ENCODE peak calls at places on chromosome 7, in seven cellular contexts. One of them, this sample, is unnamed.

GRCh38 chr7:114656471-114656870 is 241.9 kb downstream of the FOXP2 start:
- DNase-seq in mesendoderm: no peak
- DNase-seq in Right ventricle myocardium superior: no peak
- DNase-seq in NCI-H2081: peak; percentile 42
- DNase-seq in amniotic epithelial cell: no peak
- DNase-seq in cardiac muscle cell: no peak
- DNase-seq in T-helper 9 cell: no peak
- DNase-seq in this sample: peak; percentile 71

GRCh38 chr7:71286336-71286735 is 154.4 kb downstream of the GALNT17 start:
- DNase-seq in mesendoderm: no peak
- DNase-seq in T-helper 9 cell: no peak
- DNase-seq in amniotic epithelial cell: no peak
- DNase-seq in Right ventricle myocardium superior: no peak
- DNase-seq in cardiac muscle cell: no peak
- DNase-seq in NCI-H2081: no peak
- DNase-seq in this sample: no peak

GRCh38 chr7:144024213-144024612 is 24.1 kb downstream of the OR6B1 start:
- DNase-seq in cardiac muscle cell: no peak
- DNase-seq in Right ventricle myocardium superior: no peak
- DNase-seq in T-helper 9 cell: no peak
- DNase-seq in NCI-H2081: no peak
- DNase-seq in mesendoderm: no peak
- DNase-seq in amniotic epithelial cell: no peak
- DNase-seq in this sample: no peak

GRCh38 chr7:33770581-33770980 is 134.8 kb upstream of the BMPER start:
- DNase-seq in Right ventricle myocardium superior: no peak
- DNase-seq in mesendoderm: no peak
- DNase-seq in amniotic epithelial cell: no peak
- DNase-seq in NCI-H2081: no peak
- DNase-seq in T-helper 9 cell: no peak
- DNase-seq in cardiac muscle cell: no peak
- DNase-seq in this sample: no peak

GRCh38 chr7:463362-464176 is 56.1 kb downstream of the PDGFA start:
- DNase-seq in amniotic epithelial cell: no peak
- DNase-seq in T-helper 9 cell: no peak
- DNase-seq in Right ventricle myocardium superior: no peak
- DNase-seq in mesendoderm: no peak
- DNase-seq in NCI-H2081: no peak
- DNase-seq in cardiac muscle cell: no peak
- DNase-seq in this sample: no peak

GRCh38 chr7:98240961-98241673 is 10.9 kb downstream of the TECPR1 start:
- DNase-seq in cardiac muscle cell: peak; percentile 49
- DNase-seq in mesendoderm: peak; percentile 42
- DNase-seq in Right ventricle myocardium superior: no peak
- DNase-seq in T-helper 9 cell: no peak
- DNase-seq in amniotic epithelial cell: peak; percentile 27
- DNase-seq in NCI-H2081: no peak
- DNase-seq in this sample: no peak

GRCh38 chr7:80705164-80705781 is 66.8 kb downstream of the CD36 start:
- DNase-seq in amniotic epithelial cell: no peak
- DNase-seq in cardiac muscle cell: no peak
- DNase-seq in T-helper 9 cell: no peak
- DNase-seq in mesendoderm: no peak
- DNase-seq in NCI-H2081: no peak
- DNase-seq in Right ventricle myocardium superior: no peak
- DNase-seq in this sample: no peak

GRCh38 chr7:29342761-29343160 is 148.2 kb downstream of the CHN2 start:
- DNase-seq in cardiac muscle cell: peak; percentile 32
- DNase-seq in Right ventricle myocardium superior: no peak
- DNase-seq in mesendoderm: no peak
- DNase-seq in NCI-H2081: peak; percentile 35
- DNase-seq in amniotic epithelial cell: no peak
- DNase-seq in T-helper 9 cell: no peak
- DNase-seq in this sample: no peak

GRCh38 chr7:139915864-139916716 is 87.0 kb downstream of the TBXAS1 start:
- DNase-seq in cardiac muscle cell: peak; percentile 98
- DNase-seq in amniotic epithelial cell: peak; percentile 100
- DNase-seq in NCI-H2081: no peak
- DNase-seq in mesendoderm: peak; percentile 18
- DNase-seq in T-helper 9 cell: no peak
- DNase-seq in Right ventricle myocardium superior: peak; percentile 57
- DNase-seq in this sample: no peak

GRCh38 chr7:6651866-6652445 is 14.8 kb downstream of the ZNF316 start:
- DNase-seq in mesendoderm: no peak
- DNase-seq in NCI-H2081: no peak
- DNase-seq in T-helper 9 cell: no peak
- DNase-seq in amniotic epithelial cell: no peak
- DNase-seq in cardiac muscle cell: no peak
- DNase-seq in Right ventricle myocardium superior: peak; percentile 35
- DNase-seq in this sample: no peak

GRCh38 chr7:30596043-30596641 is 1.5 kb downstream of the GARS1 start:
- DNase-seq in Right ventricle myocardium superior: no peak
- DNase-seq in cardiac muscle cell: peak; percentile 55
- DNase-seq in amniotic epithelial cell: peak; percentile 37
- DNase-seq in mesendoderm: peak; percentile 53
- DNase-seq in NCI-H2081: peak; percentile 49
- DNase-seq in T-helper 9 cell: no peak
- DNase-seq in this sample: peak; percentile 76

GRCh38 chr7:73995330-73995729 is 32.6 kb upstream of the ELN start:
- DNase-seq in Right ventricle myocardium superior: no peak
- DNase-seq in amniotic epithelial cell: peak; percentile 91
- DNase-seq in cardiac muscle cell: peak; percentile 72
- DNase-seq in T-helper 9 cell: no peak
- DNase-seq in mesendoderm: no peak
- DNase-seq in NCI-H2081: no peak
- DNase-seq in this sample: no peak

GRCh38 chr7:120123528-120123927 is 149.4 kb upstream of the KCND2 start:
- DNase-seq in cardiac muscle cell: no peak
- DNase-seq in mesendoderm: no peak
- DNase-seq in Right ventricle myocardium superior: no peak
- DNase-seq in NCI-H2081: no peak
- DNase-seq in T-helper 9 cell: no peak
- DNase-seq in amniotic epithelial cell: no peak
- DNase-seq in this sample: no peak

GRCh38 chr7:552711-553636 is 33.3 kb upstream of the PDGFA start:
- DNase-seq in NCI-H2081: no peak
- DNase-seq in Right ventricle myocardium superior: no peak
- DNase-seq in T-helper 9 cell: no peak
- DNase-seq in cardiac muscle cell: no peak
- DNase-seq in mesendoderm: no peak
- DNase-seq in amniotic epithelial cell: no peak
- DNase-seq in this sample: no peak

GRCh38 chr7:144622751-144623150 is 213.1 kb downstream of the TPK1 start:
- DNase-seq in amniotic epithelial cell: no peak
- DNase-seq in Right ventricle myocardium superior: no peak
- DNase-seq in NCI-H2081: peak; percentile 57
- DNase-seq in cardiac muscle cell: no peak
- DNase-seq in T-helper 9 cell: no peak
- DNase-seq in mesendoderm: no peak
- DNase-seq in this sample: no peak

This sample was measured in DMS 273 treated with DMSO at 0.1 percent for 48 hours.